ENCODE peak calls at places on chromosomes 2 and 18, in ten cellular contexts. O is astrocyte of the spinal cord, Y is left ventricle myocardium inferior, X is mammary epithelial cell, F is testis, M is pancreas, G is upper lobe of right lung, N is coronary artery, A is kidney epithelial cell, R is heart left ventricle. S is an unnamed sample.

GRCh38 chr2:24491626-24492282 is 700 bp downstream of the NCOA1 start:
- DNase-seq in O (peak; percentile 20), Y (peak; percentile 61), X (peak; percentile 13), F (peak; percentile 58), M (peak; percentile 64), G (peak; percentile 81), N (peak; percentile 78), A (no peak), R (peak; percentile 77), S (no peak)

GRCh38 chr18:2716394-2717326 is 61.1 kb downstream of the SMCHD1 start:
- DNase-seq in O (no peak), Y (peak; percentile 50), X (no peak), F (no peak), M (no peak), G (no peak), N (no peak), A (no peak), R (peak; percentile 40), S (no peak)

GRCh38 chr2:162509288-162509968 is 165.5 kb downstream of the GCA start:
- DNase-seq in O (no peak), Y (no peak), X (no peak), F (no peak), M (no peak), G (no peak), N (no peak), A (no peak), R (no peak), S (no peak)

GRCh38 chr2:46873632-46874068 is 42.0 kb downstream of the MCFD2 start:
- DNase-seq in O (peak; percentile 96), Y (peak; percentile 46), X (peak; percentile 92), F (peak; percentile 55), M (no peak), G (peak; percentile 60), N (no peak), A (peak; percentile 88), R (peak; percentile 71), S (peak; percentile 83)

GRCh38 chr2:188695953-188696352 is 278.2 kb upstream of the COL3A1 start:
- DNase-seq in O (peak; percentile 93), Y (no peak), X (peak; percentile 47), F (no peak), M (no peak), G (no peak), N (no peak), A (no peak), R (no peak), S (peak; percentile 95)

GRCh38 chr2:179545024-179545423 is 280.4 kb upstream of the SESTD1 start:
- DNase-seq in O (no peak), Y (no peak), X (no peak), F (no peak), M (no peak), G (no peak), N (no peak), A (no peak), R (no peak), S (no peak)

GRCh38 chr2:146777181-146777580 is 1067.6 kb upstream of the ACVR2A start:
- DNase-seq in O (peak; percentile 5), Y (no peak), X (no peak), F (no peak), M (no peak), G (no peak), N (no peak), A (no peak), R (no peak), S (no peak)

GRCh38 chr2:84649487-84650142 is 133.3 kb downstream of the DNAH6 start:
- DNase-seq in O (no peak), Y (no peak), X (no peak), F (no peak), M (no peak), G (no peak), N (no peak), A (no peak), R (no peak), S (no peak)

GRCh38 chr18:13454363-13455150 is 236.0 kb downstream of the LDLRAD4 start:
- DNase-seq in O (no peak), Y (no peak), X (no peak), F (no peak), M (no peak), G (no peak), N (peak; percentile 64), A (no peak), R (no peak), S (no peak)

DNA sequence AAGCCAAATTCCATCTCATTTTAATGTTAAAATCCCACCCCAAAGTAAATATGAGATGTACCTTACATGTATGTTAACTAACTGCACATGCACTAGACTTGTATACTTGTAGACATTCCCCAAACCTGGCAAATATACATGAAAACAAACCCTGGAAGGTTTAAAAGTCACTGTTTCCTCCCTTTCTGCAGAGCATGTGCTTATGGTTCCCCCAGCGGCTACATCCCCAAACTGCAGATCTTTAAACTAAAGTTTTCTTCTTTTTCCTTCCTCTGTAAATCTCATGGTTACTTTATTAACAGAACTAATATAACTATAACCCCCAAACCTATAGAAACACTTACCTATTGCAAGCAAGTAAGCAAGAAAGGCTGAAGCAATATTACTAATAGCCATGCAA is 731.5 kb downstream of the LRP1B start:
- DNase-seq in O (peak; percentile 13), Y (no peak), X (no peak), F (no peak), M (no peak), G (no peak), N (no peak), A (no peak), R (no peak), S (no peak)
- TF ChIP-seq CTCF in O (peak; percentile 72), Y (no peak), X (peak; percentile 44), F (peak; percentile 16), M (no peak), G (no peak), N (no peak), A (peak; percentile 57), R (no peak), S (peak; percentile 54)

GRCh38 chr18:76621782-76622495 is 126.9 kb upstream of the ZNF516 start:
- DNase-seq in O (peak; percentile 31), Y (no peak), X (peak; percentile 67), F (no peak), M (no peak), G (no peak), N (no peak), A (no peak), R (no peak), S (no peak)

GRCh38 chr18:76621184-76621583 is 126.1 kb upstream of the ZNF516 start:
- DNase-seq in O (no peak), Y (no peak), X (no peak), F (no peak), M (no peak), G (no peak), N (no peak), A (no peak), R (no peak), S (no peak)

GRCh38 chr18:76618721-76619120 is 123.7 kb upstream of the ZNF516 start:
- DNase-seq in O (no peak), Y (no peak), X (no peak), F (peak; percentile 90), M (no peak), G (no peak), N (no peak), A (no peak), R (no peak), S (no peak)

GRCh38 chr18:76619342-76620315 is 124.6 kb upstream of the ZNF516 start:
- DNase-seq in O (peak; percentile 47), Y (peak; percentile 64), X (peak; percentile 98), F (peak; percentile 95), M (peak; percentile 57), G (peak; percentile 84), N (no peak), A (peak; percentile 65), R (peak; percentile 74), S (peak; percentile 43)

GRCh38 chr18:76620326-76620813 is 125.3 kb upstream of the ZNF516 start:
- DNase-seq in O (peak; percentile 70), Y (peak; percentile 64), X (peak; percentile 74), F (peak; percentile 91), M (no peak), G (peak; percentile 84), N (no peak), A (no peak), R (peak; percentile 80), S (no peak)
- H3K4me3 ChIP-seq in O (peak overlapping the region; percentile 25), Y (peak overlapping the region; percentile 63), X (peak overlapping the region; percentile 36), F (peak overlapping the region; percentile 40), M (peak overlapping the region; percentile 40), G (peak overlapping the region; percentile 40), N (peak overlapping the region; percentile 74), A (peak overlapping the region; percentile 2), R (peak overlapping the region; percentile 46), S (peak overlapping the region; percentile 14)

GRCh38 chr2:73983322-73984202 is 1.1 kb upstream of the TET3 start:
- DNase-seq in O (no peak), Y (no peak), X (peak; percentile 99), F (no peak), M (peak; percentile 96), G (peak; percentile 96), N (no peak), A (peak; percentile 21), R (no peak), S (no peak)
- TF ChIP-seq CTCF in O (no peak), Y (no peak), X (peak; percentile 13), F (no peak), M (no peak), G (no peak), N (no peak), A (no peak), R (no peak), S (no peak)

GRCh38 chr18:74793746-74794145 is 196.1 kb downstream of the ZNF407 start:
- DNase-seq in O (no peak), Y (no peak), X (no peak), F (no peak), M (no peak), G (no peak), N (no peak), A (no peak), R (no peak), S (no peak)

GRCh38 chr18:74800098-74800497 is 202.4 kb downstream of the ZNF407 start:
- DNase-seq in O (no peak), Y (no peak), X (no peak), F (no peak), M (no peak), G (no peak), N (no peak), A (no peak), R (no peak), S (no peak)

GRCh38 chr18:74795766-74796165 is 198.1 kb downstream of the ZNF407 start:
- DNase-seq in O (no peak), Y (no peak), X (no peak), F (no peak), M (no peak), G (no peak), N (no peak), A (no peak), R (no peak), S (no peak)

GRCh38 chr18:74797577-74798151 is 200.0 kb downstream of the ZNF407 start:
- DNase-seq in O (no peak), Y (no peak), X (peak; percentile 10), F (no peak), M (no peak), G (no peak), N (no peak), A (no peak), R (no peak), S (no peak)

DNA sequence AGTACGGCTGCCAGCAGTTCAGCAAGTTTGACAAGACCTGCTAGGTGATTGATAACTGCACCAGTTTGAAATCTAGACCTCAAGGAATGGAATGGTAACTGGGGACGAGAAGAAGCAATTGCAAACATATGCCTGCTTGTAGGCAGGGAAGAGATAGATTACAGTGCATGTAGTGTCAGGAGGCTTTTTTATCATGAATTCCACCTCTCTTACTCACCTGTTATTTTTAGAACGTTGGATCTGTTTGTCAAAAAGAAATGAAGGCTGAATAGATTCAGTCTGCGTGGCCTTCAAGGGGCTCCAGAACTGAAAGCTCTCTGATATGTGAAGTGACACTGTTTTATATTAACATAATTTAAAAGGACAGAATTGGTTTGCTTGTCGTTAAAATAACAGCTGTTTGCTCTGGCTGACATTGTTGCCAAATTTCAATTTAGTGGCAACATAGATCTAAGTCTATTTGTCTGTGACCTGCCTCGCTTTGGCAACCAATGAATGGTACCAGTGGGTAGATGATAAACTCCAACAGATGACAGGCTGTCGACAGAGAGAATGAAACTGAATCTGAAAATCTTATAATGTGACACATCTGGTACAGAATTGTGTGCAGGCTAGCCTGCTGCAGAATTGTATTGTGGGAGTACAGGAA is 199.4 kb downstream of the ZNF407 start:
- DNase-seq in O (peak; percentile 49), Y (no peak), X (peak; percentile 38), F (no peak), M (no peak), G (no peak), N (no peak), A (peak; percentile 34), R (no peak), S (no peak)
- H3K4me3 ChIP-seq in O (no peak overlapping the region), Y (peak overlapping the region; percentile 31), X (no peak overlapping the region), F (no peak overlapping the region), M (peak overlapping the region; percentile 17), G (no peak overlapping the region), N (peak overlapping the region; percentile 38), A (no peak overlapping the region), R (no peak overlapping the region), S (no peak overlapping the region)